ENCODE peak calls at places on chromosomes 1 and 21, in seven cellular contexts. G, D, B, P, L, N and E are unnamed samples.

GRCh38 chr1:157806431-157807149 is 13.3 kb downstream of the FCRL1 start:
- DNase-seq in G (no peak), D (no peak), P (no peak), L (no peak), N (peak; percentile 1), B (no peak), E (no peak)

GRCh38 chr21:31318971-31319370 is 25.1 kb downstream of the TIAM1 start:
- DNase-seq in L (no peak), D (no peak), N (no peak), B (peak; percentile 52), P (no peak), G (no peak), E (no peak)

GRCh38 chr1:155012052-155012546 is 9.5 kb downstream of the ZBTB7B start:
- DNase-seq in L (no peak), G (peak; percentile 86), B (peak; percentile 46), D (no peak), P (peak; percentile 81), N (no peak), E (no peak)

GRCh38 chr1:156532374-156532773 is 31.8 kb upstream of the MEF2D start:
- DNase-seq in P (no peak), L (no peak), D (no peak), N (no peak), G (no peak), B (no peak), E (no peak)

GRCh38 chr1:203672354-203672753 is 45.7 kb downstream of the ATP2B4 start:
- DNase-seq in G (no peak), P (peak; percentile 75), D (no peak), B (peak; percentile 52), L (no peak), N (no peak), E (no peak)

GRCh38 chr1:235019456-235019855 is 109.2 kb downstream of the TOMM20 start:
- DNase-seq in P (no peak), L (no peak), N (no peak), G (no peak), B (peak; percentile 40), D (no peak), E (no peak)

GRCh38 chr1:69743146-69743545 is 175.4 kb downstream of the LRRC7 start:
- DNase-seq in L (no peak), D (no peak), N (no peak), G (no peak), B (no peak), P (no peak), E (no peak)

GRCh38 chr1:15696956-15697521 is 12.9 kb downstream of the PLEKHM2 start:
- DNase-seq in G (peak; percentile 13), D (peak; percentile 11), N (peak; percentile 53), B (no peak), L (no peak), P (peak; percentile 69), E (no peak)

GRCh38 chr21:31660134-31660565 is 657 bp downstream of the SOD1 start:
- DNase-seq in L (no peak), P (no peak), B (peak; percentile 30), N (no peak), G (no peak), D (peak; percentile 26), E (no peak)

GRCh38 chr1:31421404-31422040 is 8.5 kb downstream of the SERINC2 start:
- DNase-seq in N (no peak), D (no peak), L (no peak), P (no peak), B (no peak), G (no peak), E (no peak)

GRCh38 chr1:204915856-204916485 is 45.3 kb downstream of the NFASC start:
- DNase-seq in N (no peak), D (no peak), L (no peak), P (no peak), G (no peak), B (peak; percentile 3), E (no peak)

GRCh38 chr1:89335486-89335885 is 28.4 kb upstream of the GBP6 start:
- DNase-seq in G (no peak), N (no peak), B (no peak), D (no peak), L (no peak), P (no peak), E (no peak)

GRCh38 chr1:34690269-34690668 is 64.6 kb upstream of the GJB5 start:
- DNase-seq in G (no peak), N (no peak), P (no peak), L (no peak), B (no peak), D (no peak), E (no peak)

GRCh38 chr1:8120693-8121260 is 94.7 kb upstream of the ERRFI1 start:
- DNase-seq in L (no peak), G (no peak), B (peak; percentile 76), N (no peak), P (no peak), D (no peak), E (peak; percentile 51)